ENCODE peak calls at places on chromosome 21, in seven cellular contexts. F, I, D, Z, Y, X and L are unnamed samples.

GRCh38 chr21:39087238-39087975 is 95.8 kb downstream of the PSMG1 start:
- DNase-seq in Z (no peak), Y (no peak), X (peak), I (no peak), F (no peak), D (no peak), L (no peak)

GRCh38 chr21:36654341-36654740 is 44.6 kb upstream of the SIM2 start:
- DNase-seq in Z (no peak), I (no peak), F (no peak), X (no peak), D (no peak), Y (no peak), L (no peak)

GRCh38 chr21:43871487-43871886 is 6.5 kb downstream of the AGPAT3 start:
- DNase-seq in I (no peak), Z (no peak), D (no peak), F (no peak), X (no peak), Y (no peak), L (no peak)

GRCh38 chr21:24353492-24353891 is 1253.8 kb downstream of the MRPL39 start:
- DNase-seq in I (no peak), D (no peak), F (no peak), Y (no peak), X (no peak), Z (no peak), L (no peak)

GRCh38 chr21:38985423-38986378 is 180.0 kb downstream of the ETS2 start:
- DNase-seq in I (peak), D (peak), X (peak), F (no peak), Y (peak), Z (no peak), L (peak)

GRCh38 chr21:32771134-32771523 is 426 bp downstream of the PAXBP1 start:
- DNase-seq in X (peak), F (no peak), Y (peak), D (peak), Z (no peak), I (peak), L (peak)

GRCh38 chr21:37130971-37131370 is 57.9 kb downstream of the TTC3 start:
- DNase-seq in F (no peak), Y (no peak), D (no peak), I (no peak), X (no peak), Z (no peak), L (peak)

GRCh38 chr21:14591882-14592281 is 45.8 kb upstream of the SAMSN1 start:
- DNase-seq in Z (no peak), X (no peak), F (peak), I (no peak), Y (peak), D (peak), L (peak)

GRCh38 chr21:36640260-36641244 is 58.4 kb upstream of the SIM2 start:
- DNase-seq in F (peak), X (no peak), D (no peak), I (no peak), Y (no peak), Z (no peak), L (peak)

GRCh38 chr21:32597205-32597604 is 11.9 kb upstream of the TCP10L start:
- DNase-seq in D (no peak), X (no peak), Z (peak), F (peak), Y (no peak), I (no peak), L (peak)

GRCh38 chr21:17921579-17922530 is 102.7 kb upstream of the C21orf91 start:
- DNase-seq in F (peak), I (no peak), Z (no peak), Y (peak), X (no peak), D (peak), L (peak)

DNA sequence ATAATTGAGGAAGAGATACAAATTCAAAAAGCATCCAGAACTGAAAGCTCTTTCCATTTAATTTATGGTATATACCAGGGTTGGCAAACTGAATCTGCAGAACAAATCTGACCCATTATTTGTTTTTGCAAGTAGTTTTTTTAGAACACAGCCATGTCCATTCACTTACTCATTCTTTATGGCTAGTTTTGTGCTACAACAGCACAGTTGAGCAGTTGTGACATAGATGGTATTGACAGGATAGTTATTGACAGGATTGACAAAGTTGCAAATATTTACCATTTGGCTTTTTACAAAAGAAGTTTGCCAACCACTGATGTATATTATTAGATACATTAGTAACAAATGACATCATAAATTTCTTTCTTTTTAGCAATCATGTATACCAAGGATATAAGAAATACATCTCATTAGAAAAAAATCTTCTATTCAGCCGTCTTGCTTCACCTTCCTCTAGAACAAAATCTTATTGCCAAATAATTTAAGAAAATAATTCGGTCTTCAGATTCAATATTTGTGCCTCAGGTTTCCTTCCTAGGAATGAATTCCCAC is 9.4 kb downstream of the ADAMTS1 start:
- DNase-seq in D (no peak), X (no peak), Y (no peak), Z (no peak), I (no peak), F (no peak), L (no peak)
- H3K4me3 ChIP-seq in D (no peak), X (no peak), Y (no peak), Z (no peak), I (no peak), F (no peak), L (no peak)

GRCh38 chr21:45438391-45439145 is 33.6 kb downstream of the COL18A1 start:
- DNase-seq in F (no peak), Y (no peak), D (no peak), I (peak), Z (no peak), X (no peak), L (no peak)

GRCh38 chr21:45441431-45442255 is 36.7 kb downstream of the COL18A1 start:
- DNase-seq in I (peak), X (no peak), Y (no peak), Z (no peak), F (no peak), D (no peak), L (no peak)

GRCh38 chr21:45440736-45441350 is 35.9 kb downstream of the COL18A1 start:
- DNase-seq in I (peak), Z (no peak), D (no peak), Y (no peak), X (no peak), F (no peak), L (no peak)

GRCh38 chr21:45439171-45439872 is 34.4 kb downstream of the COL18A1 start:
- DNase-seq in Y (peak), F (peak), Z (no peak), D (peak), I (peak), X (peak), L (peak)

GRCh38 chr21:45439901-45440461 is 35.0 kb downstream of the COL18A1 start:
- DNase-seq in I (peak), Z (no peak), X (no peak), Y (no peak), D (no peak), F (no peak), L (no peak)
- TF ChIP-seq CTCF in I (no peak), Z (no peak), X (no peak), Y (no peak), D (no peak), F (no peak), L (no peak)

GRCh38 chr21:31041295-31042079 is 3.2 kb upstream of the KRTAP19-8 start:
- DNase-seq in Z (no peak), Y (no peak), D (no peak), X (no peak), F (no peak), I (no peak), L (no peak)
- H3K4me3 ChIP-seq in Z (no peak), Y (no peak), D (no peak), X (no peak), F (no peak), I (no peak), L (no peak)

GRCh38 chr21:23160914-23161313 is 2162.7 kb downstream of the NCAM2 start:
- DNase-seq in X (no peak), Z (no peak), I (no peak), F (peak), D (no peak), Y (no peak), L (no peak)
- TF ChIP-seq CTCF in X (no peak), Z (no peak), I (no peak), F (peak), D (no peak), Y (no peak), L (no peak)

GRCh38 chr21:25857308-25858099 is 122.7 kb downstream of the GABPA start:
- DNase-seq in Z (no peak), I (no peak), Y (no peak), X (no peak), F (no peak), D (no peak), L (no peak)

GRCh38 chr21:25859264-25859931 is 124.6 kb downstream of the GABPA start:
- DNase-seq in Y (no peak), I (no peak), Z (no peak), F (no peak), D (no peak), X (no peak), L (no peak)

GRCh38 chr21:25858328-25858727 is 123.6 kb downstream of the GABPA start:
- DNase-seq in Z (no peak), I (no peak), X (no peak), F (no peak), Y (no peak), D (no peak), L (no peak)

GRCh38 chr21:25850126-25850831 is 115.5 kb downstream of the GABPA start:
- DNase-seq in I (no peak), D (no peak), F (no peak), X (no peak), Z (no peak), Y (no peak), L (no peak)

GRCh38 chr21:25855591-25855990 is 120.8 kb downstream of the GABPA start:
- DNase-seq in F (peak), D (no peak), Z (no peak), I (no peak), Y (no peak), X (no peak), L (no peak)
- H3K4me3 ChIP-seq in F (no peak), D (no peak), Z (no peak), I (no peak), Y (no peak), X (no peak), L (no peak)

GRCh38 chr21:27213328-27213727 is 246.4 kb upstream of the ADAMTS5 start:
- DNase-seq in Z (no peak), F (no peak), Y (no peak), X (no peak), D (no peak), I (no peak), L (peak)
- TF ChIP-seq CTCF in Z (no peak), F (no peak), Y (no peak), X (peak), D (no peak), I (no peak), L (peak)

GRCh38 chr21:35529141-35529863 is 480.2 kb upstream of the RUNX1 start:
- DNase-seq in X (no peak), F (no peak), Y (no peak), D (no peak), I (no peak), Z (no peak), L (peak)
- H3K4me3 ChIP-seq in X (peak), F (no peak), Y (no peak), D (no peak), I (no peak), Z (peak), L (peak)

GRCh38 chr21:41820384-41821080 is 53.7 kb upstream of the RIPK4 start:
- DNase-seq in I (peak), Z (no peak), Y (no peak), X (no peak), D (no peak), F (no peak), L (no peak)

GRCh38 chr21:41823906-41824305 is 55.2 kb downstream of the PRDM15 start:
- DNase-seq in Y (no peak), X (no peak), Z (no peak), F (no peak), D (no peak), I (peak), L (no peak)

GRCh38 chr21:41821081-41821755 is 54.4 kb upstream of the RIPK4 start:
- DNase-seq in I (peak), F (no peak), Y (no peak), Z (no peak), X (no peak), D (no peak), L (no peak)

GRCh38 chr21:41823166-41823565 is 56.0 kb downstream of the PRDM15 start:
- DNase-seq in F (no peak), Y (no peak), Z (no peak), I (peak), D (no peak), X (no peak), L (no peak)

GRCh38 chr21:41821756-41822431 is 55.0 kb upstream of the RIPK4 start:
- DNase-seq in Z (no peak), I (peak), F (no peak), X (no peak), D (no peak), Y (no peak), L (no peak)
- TF ChIP-seq CTCF in Z (no peak), I (no peak), F (no peak), X (no peak), D (no peak), Y (no peak), L (no peak)

DNA sequence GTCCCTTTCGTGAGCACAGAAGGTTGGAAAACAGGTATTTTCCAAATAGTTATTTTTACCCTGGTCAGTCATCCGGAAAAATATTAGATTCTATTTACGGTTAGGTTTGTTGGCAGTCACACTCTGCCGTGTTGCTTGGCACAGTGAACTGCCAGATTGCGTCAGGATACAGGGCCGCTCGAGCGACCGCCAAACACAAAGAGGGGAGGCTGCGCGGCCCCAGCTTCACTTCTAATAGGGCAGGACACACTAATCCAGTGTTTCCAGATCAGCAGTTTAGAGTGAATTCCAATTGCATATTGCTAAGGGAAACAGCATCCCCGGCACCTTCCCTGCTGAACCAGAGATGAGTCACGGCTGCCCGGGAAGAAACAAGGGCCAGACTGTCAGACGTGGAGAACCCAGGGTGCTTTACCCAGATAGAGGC is 22.9 kb downstream of the UMODL1 start:
- DNase-seq in D (no peak), X (no peak), Y (peak), F (peak), I (no peak), Z (no peak), L (peak)
- H3K4me3 ChIP-seq in D (no peak), X (no peak), Y (no peak), F (no peak), I (no peak), Z (no peak), L (no peak)